ENCODE peak calls at places on chromosomes 1 and 21, in six cellular contexts. R is endothelial cell of umbilical vein, X is heart left ventricle, B is A549, E is body of pancreas, F is thoracic aorta. P is an unnamed sample. For H3K9me3, the result is how much of the 10 kb centered on the place peaks cover.

GRCh38 chr1:88204111-88204510 is 480.0 kb upstream of the PKN2 start:
- DNase-seq in R (no peak), X (no peak), B (no peak), E (no peak), F (no peak), P (no peak)

GRCh38 chr1:109208431-109208830 is 5.3 kb upstream of the SARS1 start:
- DNase-seq in R (no peak), X (no peak), B (no peak), E (no peak), F (no peak), P (no peak)

GRCh38 chr1:182888736-182889531 is 49.8 kb downstream of the DHX9 start:
- DNase-seq in R (no peak), X (no peak), B (no peak), E (no peak), F (no peak), P (no peak)

GRCh38 chr1:87135313-87135712 is 193.4 kb upstream of the LMO4 start:
- DNase-seq in R (no peak), X (no peak), B (no peak), E (no peak), F (no peak), P (no peak)

GRCh38 chr1:200217703-200218102 is 190.2 kb downstream of the NR5A2 start:
- DNase-seq in R (no peak), X (no peak), B (no peak), E (no peak), F (no peak), P (no peak)

GRCh38 chr1:171191992-171192391 is 6.9 kb downstream of the FMO2 start:
- DNase-seq in R (no peak), X (no peak), B (no peak), E (no peak), F (no peak), P (no peak)

GRCh38 chr1:154788241-154788870 is 81.7 kb downstream of the KCNN3 start:
- DNase-seq in R (no peak), X (no peak), B (no peak), E (no peak), F (no peak), P (no peak)

GRCh38 chr1:208510192-208510952 is 266.2 kb upstream of the PLXNA2 start:
- DNase-seq in R (no peak), X (no peak), B (no peak), E (no peak), F (no peak), P (no peak)

GRCh38 chr1:175514309-175515001 is 228.9 kb downstream of the TNR start:
- DNase-seq in R (peak), X (peak), B (no peak), E (no peak), F (no peak), P (no peak)

GRCh38 chr1:117930484-117930883 is 945 bp downstream of the WDR3 start:
- DNase-seq in R (peak), X (no peak), B (no peak), E (no peak), F (no peak), P (no peak)

GRCh38 chr1:30417001-30417700 is 306.2 kb downstream of the MATN1 start:
- DNase-seq in R (no peak), X (no peak), B (no peak), E (no peak), F (no peak), P (no peak)

GRCh38 chr1:35557118-35557610 is at the start of gene KIAA0319L:
- DNase-seq in R (no peak), X (peak), B (peak), E (peak), F (peak), P (peak)

GRCh38 chr1:183622884-183623785 is 12.4 kb downstream of the ARPC5 start:
- DNase-seq in R (peak), X (peak), B (peak), E (peak), F (no peak), P (no peak)

GRCh38 chr1:10816743-10817369 is 20.4 kb upstream of the CASZ1 start:
- DNase-seq in R (no peak), X (no peak), B (no peak), E (no peak), F (no peak), P (no peak)

GRCh38 chr1:94768046-94768445 is 52.1 kb upstream of the SLC44A3 start:
- DNase-seq in R (no peak), X (no peak), B (no peak), E (no peak), F (no peak), P (no peak)

GRCh38 chr1:112625696-112626095 is 6.1 kb downstream of the CAPZA1 start:
- DNase-seq in R (no peak), X (peak), B (peak), E (no peak), F (peak), P (no peak)

GRCh38 chr1:23916209-23917131 is 3.3 kb upstream of the CNR2 start:
- DNase-seq in R (peak), X (peak), B (peak), E (peak), F (no peak), P (no peak)

GRCh38 chr1:18926315-18927081 is 24.1 kb upstream of the ALDH4A1 start:
- DNase-seq in R (peak), X (peak), B (peak), E (no peak), F (peak), P (peak)

GRCh38 chr1:57017717-57018116 is 51.9 kb upstream of the C8B start:
- DNase-seq in R (no peak), X (no peak), B (peak), E (no peak), F (no peak), P (no peak)

GRCh38 chr1:243731301-243731891 is 118.6 kb downstream of the AKT3 start:
- DNase-seq in R (peak), X (peak), B (no peak), E (peak), F (no peak), P (no peak)

GRCh38 chr1:99737016-99737415 is 29.4 kb downstream of the FRRS1 start:
- DNase-seq in R (peak), X (peak), B (peak), E (no peak), F (no peak), P (no peak)

GRCh38 chr1:233327938-233328660 is 575 bp downstream of the MAP3K21 start:
- DNase-seq in R (peak), X (no peak), B (peak), E (peak), F (no peak), P (peak)

GRCh38 chr1:218969021-218969420 is 204.7 kb upstream of the LYPLAL1 start:
- DNase-seq in R (no peak), X (no peak), B (no peak), E (no peak), F (no peak), P (no peak)

GRCh38 chr1:64348270-64348669 is 121.7 kb upstream of the CACHD1 start:
- DNase-seq in R (no peak), X (no peak), B (no peak), E (no peak), F (no peak), P (no peak)

GRCh38 chr1:30101477-30102227 is 621.7 kb downstream of the MATN1 start:
- DNase-seq in R (no peak), X (no peak), B (no peak), E (no peak), F (no peak), P (no peak)

GRCh38 chr1:116738673-116739370 is 15.4 kb upstream of the CD2 start:
- DNase-seq in R (no peak), X (no peak), B (no peak), E (no peak), F (no peak), P (no peak)

GRCh38 chr1:115456441-115456961 is 118.5 kb upstream of the NGF start:
- DNase-seq in R (no peak), X (no peak), B (no peak), E (no peak), F (no peak), P (no peak)

GRCh38 chr1:234658143-234658542 is 48.2 kb upstream of the IRF2BP2 start:
- DNase-seq in R (no peak), X (no peak), B (peak), E (peak), F (no peak), P (peak)

GRCh38 chr1:162070094-162070748 is 730 bp downstream of the NOS1AP start:
- DNase-seq in R (no peak), X (peak), B (no peak), E (peak), F (no peak), P (peak)

GRCh38 chr1:162065016-162065415 is 4.5 kb upstream of the NOS1AP start:
- DNase-seq in R (no peak), X (no peak), B (no peak), E (no peak), F (no peak), P (no peak)

GRCh38 chr1:162072770-162073169 is 3.3 kb downstream of the NOS1AP start:
- DNase-seq in R (peak), X (no peak), B (no peak), E (no peak), F (no peak), P (no peak)

GRCh38 chr1:162070825-162071224 is 1.3 kb downstream of the NOS1AP start:
- DNase-seq in R (peak), X (no peak), B (no peak), E (peak), F (no peak), P (no peak)

DNA sequence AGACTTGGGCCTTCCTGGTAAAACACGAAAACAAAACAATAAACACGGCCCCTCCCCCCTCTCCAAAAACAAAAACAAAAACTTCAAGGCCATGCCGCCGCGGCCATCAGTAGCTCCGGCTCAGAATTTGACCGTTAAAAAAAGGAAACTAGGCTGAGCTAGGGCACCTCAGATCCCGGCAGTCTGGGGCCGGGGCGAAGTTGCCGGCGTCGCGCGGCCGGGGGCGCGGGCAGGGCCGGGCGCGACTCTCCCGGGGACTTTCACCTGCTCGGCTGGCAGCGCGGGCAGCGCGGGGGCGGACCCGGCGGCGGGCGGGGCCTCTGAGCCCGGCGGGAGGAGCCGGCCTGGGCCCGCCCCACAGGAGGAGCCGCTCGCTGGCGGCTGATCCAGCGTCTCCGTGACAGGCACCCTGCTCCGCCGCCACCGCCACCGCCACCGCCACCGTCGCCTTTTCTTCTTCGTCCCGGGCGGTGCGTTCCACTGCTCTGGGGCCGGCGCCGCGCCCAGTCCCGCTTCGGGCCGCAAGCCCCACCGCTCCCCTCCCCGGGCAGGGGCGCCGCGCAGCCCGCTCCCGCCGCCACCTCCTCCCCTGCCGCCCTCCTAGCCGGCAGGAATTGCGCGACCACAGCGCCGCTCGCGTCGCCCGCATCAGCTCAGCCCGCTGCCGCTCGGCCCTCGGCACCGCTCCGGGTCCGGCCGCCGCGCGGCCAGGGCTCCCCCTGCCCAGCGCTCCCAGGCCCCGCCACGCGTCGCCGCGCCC is at the start of gene NOS1AP:
- DNase-seq in R (peak), X (peak), B (peak), E (peak), F (peak), P (peak)
- TF ChIP-seq CTCF in R (no peak), X (no peak), B (no peak), E (no peak), F (no peak), P (no peak)

GRCh38 chr21:10466200-10466599 is 55.2 kb upstream of the TPTE start:
- DNase-seq in R (no peak), X (no peak), B (no peak), E (no peak), F (no peak), P (no peak)
- H3K9me3 ChIP-seq in R (under half), X (under half), B (under half), E (under half), F (under half), P (under half)

DNA sequence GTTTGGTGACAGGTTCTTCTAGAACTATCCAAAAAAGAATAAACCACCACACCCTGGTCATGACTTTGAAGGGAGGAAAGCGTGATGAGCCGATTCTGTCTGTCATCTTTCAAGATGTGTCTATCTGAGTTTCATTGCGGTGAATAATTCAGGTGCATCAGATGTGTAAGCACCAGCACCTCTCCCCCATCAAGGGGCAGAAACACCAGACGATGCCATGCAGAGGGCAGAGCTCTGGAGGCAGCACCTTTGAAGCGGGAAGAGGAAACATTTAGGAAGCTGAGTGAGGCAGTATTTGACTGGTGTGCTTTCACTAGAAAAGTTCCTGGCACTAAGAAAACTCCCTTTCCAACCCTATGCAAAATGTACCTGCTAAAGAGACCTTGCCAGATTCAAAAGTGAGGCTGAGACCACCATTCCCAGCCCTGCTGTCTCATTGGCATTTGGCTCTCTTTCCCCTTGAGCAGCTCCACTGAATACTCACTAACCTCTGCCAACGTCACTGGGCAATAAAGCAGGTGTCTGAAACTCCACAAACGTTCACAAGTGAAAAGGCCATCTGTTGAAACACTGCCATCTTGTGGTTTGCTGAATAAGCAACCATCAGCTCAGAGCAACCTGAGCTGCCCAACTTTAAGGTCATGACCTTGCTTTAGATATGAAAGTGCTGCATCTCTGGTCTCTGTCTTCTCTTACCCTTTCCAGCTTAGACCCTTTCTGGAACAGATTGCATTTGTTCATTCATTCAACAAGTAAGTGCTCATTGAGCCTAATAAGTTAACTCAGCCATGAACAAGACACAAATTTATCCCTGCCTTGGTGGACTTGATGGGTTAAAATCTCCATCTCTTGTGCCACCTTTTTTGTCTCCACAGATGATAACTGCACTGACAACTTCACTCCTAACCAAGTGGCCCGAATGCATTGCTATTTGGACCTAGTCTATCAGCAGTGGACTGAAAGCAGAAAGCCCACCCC is 228.6 kb downstream of the PAPPA2 start:
- DNase-seq in R (peak), X (peak), B (peak), E (peak), F (no peak), P (no peak)
- TF ChIP-seq CTCF in R (peak), X (peak), B (peak), E (peak), F (peak), P (peak)

GRCh38 chr21:44490405-44490804 is 35.1 kb downstream of the LRRC3 start:
- DNase-seq in R (no peak), X (no peak), B (no peak), E (no peak), F (no peak), P (no peak)
- H3K9me3 ChIP-seq in R (under half), X (under half), B (under half), E (under half), F (under half), P (under half)

DNA sequence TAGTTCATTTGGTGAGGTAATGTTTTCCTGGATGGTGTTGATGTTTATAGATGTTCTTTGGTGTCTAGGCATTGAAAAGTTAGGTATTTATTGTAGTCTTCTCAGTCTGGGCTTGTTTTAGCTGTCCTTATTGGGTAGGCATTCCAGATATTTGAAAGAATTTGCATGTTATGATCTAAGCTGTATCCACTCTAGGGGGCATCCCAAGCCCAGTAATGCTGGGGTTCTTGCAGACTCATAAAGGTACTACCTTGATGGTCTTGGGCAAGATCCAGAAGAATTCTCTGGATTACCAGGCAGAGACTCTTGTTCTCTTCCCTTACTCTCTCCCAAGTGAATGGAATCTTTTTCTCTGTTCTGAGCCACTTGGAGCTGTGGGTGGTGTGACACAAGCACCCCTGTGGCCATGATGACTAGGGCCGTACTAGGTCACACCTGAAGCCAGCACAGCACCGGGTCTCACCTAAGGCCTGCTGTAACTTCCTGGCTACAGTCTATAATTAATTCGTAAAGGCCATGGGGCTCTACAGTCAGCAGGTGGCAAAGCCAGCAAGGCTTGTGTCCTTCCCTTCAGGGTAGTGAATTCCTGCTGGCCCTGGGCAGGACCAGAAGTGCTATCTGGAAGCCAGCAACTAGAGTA is 74.8 kb upstream of the PDE4B start:
- DNase-seq in R (peak), X (no peak), B (peak), E (no peak), F (no peak), P (no peak)
- TF ChIP-seq CTCF in R (no peak), X (no peak), B (no peak), E (no peak), F (no peak), P (no peak)

DNA sequence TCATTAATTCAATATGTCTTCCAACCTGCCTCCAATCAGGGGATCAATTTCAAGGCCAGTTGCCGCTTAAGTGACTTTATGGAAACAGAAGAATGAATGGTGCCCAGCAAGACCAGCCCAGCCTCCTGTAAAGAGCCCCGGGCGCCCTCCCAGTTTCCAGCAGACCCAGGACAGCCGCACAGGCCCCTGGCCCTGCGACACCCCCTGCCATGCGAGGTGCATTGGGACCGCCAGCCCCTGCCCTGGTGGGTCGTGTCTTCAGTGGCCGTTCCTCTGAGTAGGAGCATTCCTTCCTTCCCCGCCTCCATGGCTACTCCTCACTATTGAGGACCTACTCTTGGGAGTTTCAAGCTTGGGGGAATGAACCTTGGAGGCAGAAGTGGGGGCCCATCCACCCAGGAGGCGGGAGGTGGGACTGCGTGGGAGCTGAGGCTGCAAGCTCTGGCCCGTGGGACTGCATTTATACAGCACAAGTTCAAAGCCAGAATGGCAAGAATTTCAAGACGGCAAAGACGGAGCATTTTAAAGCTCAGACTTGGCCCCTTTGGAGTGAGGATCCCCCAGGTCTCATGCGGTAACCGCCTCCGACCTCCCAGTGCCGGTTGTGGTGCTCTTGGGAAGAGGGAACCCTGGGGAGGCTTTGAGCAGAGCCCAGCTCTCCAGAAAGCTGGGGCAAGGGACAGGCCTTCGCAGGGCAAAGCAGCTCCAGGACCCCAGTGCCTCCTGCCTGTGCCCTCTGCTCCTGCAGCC is 73.1 kb upstream of the ACTRT2 start:
- DNase-seq in R (no peak), X (no peak), B (no peak), E (no peak), F (no peak), P (peak)
- H3K9me3 ChIP-seq in R (under half), X (under half), B (under half), E (under half), F (under half), P (under half)

P was measured in psoas muscle.